ENCODE peak calls at places on chromosomes 2 and 18, in four cellular contexts. L, Q, U and S are unnamed samples.

GRCh38 chr18:48825101-48825745 is 125.5 kb downstream of the SMAD7 start:
- DNase-seq in Q (no peak), U (no peak), L (peak), S (no peak)

GRCh38 chr2:187051350-187051749 is 202.4 kb upstream of the ZSWIM2 start:
- DNase-seq in Q (no peak), L (no peak), U (no peak), S (no peak)

GRCh38 chr18:63070750-63071502 is 248.6 kb downstream of the BCL2 start:
- DNase-seq in U (peak), Q (no peak), L (no peak), S (no peak)

GRCh38 chr2:238894950-238895298 is 47.0 kb downstream of the TWIST2 start:
- DNase-seq in Q (no peak), U (no peak), L (no peak), S (no peak)

GRCh38 chr2:122168799-122169198 is 413.3 kb downstream of the TSN start:
- DNase-seq in Q (no peak), U (no peak), L (peak), S (no peak)

GRCh38 chr18:36377626-36378025 is 80.1 kb downstream of the FHOD3 start:
- DNase-seq in L (no peak), Q (no peak), U (no peak), S (no peak)

GRCh38 chr18:79887181-79888000 is 64.1 kb downstream of the SLC66A2 start:
- DNase-seq in Q (no peak), U (no peak), L (no peak), S (no peak)

GRCh38 chr2:73283545-73284295 is 558 bp downstream of the FBXO41 start:
- DNase-seq in L (peak), Q (no peak), U (no peak), S (peak)

GRCh38 chr18:47929681-47930085 is 776 bp downstream of the SMAD2 start:
- DNase-seq in Q (no peak), L (no peak), U (peak), S (no peak)

GRCh38 chr2:10552220-10552870 is 104.2 kb upstream of the ODC1 start:
- DNase-seq in L (no peak), Q (no peak), U (no peak), S (no peak)

GRCh38 chr2:54522624-54523281 is 66.6 kb downstream of the SPTBN1 start:
- DNase-seq in Q (peak), U (peak), L (peak), S (peak)

GRCh38 chr2:13193075-13193474 is 476.3 kb downstream of the TRIB2 start:
- DNase-seq in Q (no peak), L (no peak), U (no peak), S (no peak)

GRCh38 chr2:151869296-151869695 is 41.1 kb upstream of the ARL5A start:
- DNase-seq in U (no peak), Q (no peak), L (no peak), S (no peak)

GRCh38 chr18:9454061-9454703 is 21.1 kb upstream of the RALBP1 start:
- DNase-seq in Q (no peak), U (no peak), L (no peak), S (peak)

GRCh38 chr2:43358688-43359201 is 132.3 kb upstream of the ZFP36L2 start:
- DNase-seq in L (no peak), Q (no peak), U (peak), S (no peak)

GRCh38 chr2:102635317-102635716 is 16.0 kb downstream of the SLC9A2 start:
- DNase-seq in U (no peak), Q (no peak), L (no peak), S (peak)
- TF ChIP-seq NR3C1 in U (no peak), Q (no peak), L (no peak), S (no peak)

GRCh38 chr2:118752762-118753429 is 94.6 kb downstream of the EN1 start:
- DNase-seq in L (no peak), Q (no peak), U (no peak), S (no peak)

GRCh38 chr2:118747637-118748036 is 99.8 kb downstream of the EN1 start:
- DNase-seq in L (no peak), Q (no peak), U (no peak), S (no peak)

GRCh38 chr2:118750959-118751565 is 96.4 kb downstream of the EN1 start:
- DNase-seq in U (no peak), L (no peak), Q (no peak), S (no peak)

GRCh38 chr2:118748245-118748885 is 99.1 kb downstream of the EN1 start:
- DNase-seq in U (no peak), Q (no peak), L (no peak), S (peak)

DNA sequence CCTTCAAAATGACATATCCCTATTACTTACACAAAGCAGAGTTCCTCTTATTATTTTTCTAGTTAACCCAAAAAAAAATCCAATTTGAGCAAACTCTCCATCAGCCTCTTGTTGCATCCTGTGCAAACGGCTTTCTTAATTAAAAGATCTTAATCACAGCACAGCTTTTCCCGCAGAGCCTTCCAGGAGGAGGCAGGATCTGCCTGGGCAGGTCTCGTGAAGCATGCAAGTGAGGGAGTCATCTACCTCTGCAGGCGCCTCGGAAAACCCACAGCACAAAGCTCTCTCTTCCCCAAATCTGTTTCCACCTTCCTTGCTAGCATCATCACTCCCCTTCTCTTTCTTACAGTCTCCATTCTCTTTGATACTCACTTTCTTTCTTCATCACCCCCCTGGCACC is 100.4 kb downstream of the EN1 start:
- DNase-seq in Q (no peak), L (no peak), U (no peak), S (no peak)
- TF ChIP-seq NR3C1 in Q (no peak), L (no peak), U (no peak), S (no peak)

GRCh38 chr18:23893653-23894052 is 120.9 kb upstream of the TTC39C start:
- DNase-seq in U (no peak), L (no peak), Q (no peak), S (no peak)

GRCh38 chr18:23888880-23889279 is 125.7 kb upstream of the TTC39C start:
- DNase-seq in L (no peak), Q (no peak), U (no peak), S (no peak)

GRCh38 chr18:23889907-23890306 is 124.6 kb upstream of the TTC39C start:
- DNase-seq in Q (no peak), L (no peak), U (no peak), S (no peak)

GRCh38 chr18:23887493-23887892 is 127.1 kb upstream of the TTC39C start:
- DNase-seq in L (no peak), Q (no peak), U (no peak), S (no peak)

DNA sequence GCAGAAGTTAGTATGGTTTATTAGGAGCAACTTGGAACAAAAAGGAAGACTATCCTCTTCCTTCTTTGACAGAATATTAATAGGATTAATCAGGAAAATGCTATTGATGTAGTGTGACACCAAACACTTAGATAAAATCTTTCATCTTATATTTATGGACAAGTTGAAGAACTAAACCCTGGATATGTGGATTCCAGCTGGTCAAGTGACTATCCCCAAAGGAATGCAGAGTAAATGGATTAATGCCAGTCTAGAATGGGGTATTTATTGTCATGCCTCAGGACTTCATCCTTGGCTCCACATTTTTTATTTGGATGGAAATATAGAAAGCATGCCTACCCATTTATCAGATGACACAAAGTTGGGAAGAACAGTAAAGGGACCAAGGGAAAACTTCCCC is 124.0 kb upstream of the TTC39C start:
- DNase-seq in Q (no peak), L (no peak), U (no peak), S (no peak)
- TF ChIP-seq NR3C1 in Q (no peak), L (no peak), U (no peak), S (no peak)

GRCh38 chr18:55779461-55779710 is 191.4 kb upstream of the TCF4 start:
- DNase-seq in Q (no peak), L (peak), U (no peak), S (no peak)
- TF ChIP-seq NR3C1 in Q (no peak), L (no peak), U (no peak), S (no peak)

GRCh38 chr2:233354500-233354924 is 218 bp downstream of the DGKD start:
- DNase-seq in Q (no peak), U (no peak), L (no peak), S (no peak)
- TF ChIP-seq NR3C1 in Q (no peak), U (no peak), L (no peak), S (no peak)

DNA sequence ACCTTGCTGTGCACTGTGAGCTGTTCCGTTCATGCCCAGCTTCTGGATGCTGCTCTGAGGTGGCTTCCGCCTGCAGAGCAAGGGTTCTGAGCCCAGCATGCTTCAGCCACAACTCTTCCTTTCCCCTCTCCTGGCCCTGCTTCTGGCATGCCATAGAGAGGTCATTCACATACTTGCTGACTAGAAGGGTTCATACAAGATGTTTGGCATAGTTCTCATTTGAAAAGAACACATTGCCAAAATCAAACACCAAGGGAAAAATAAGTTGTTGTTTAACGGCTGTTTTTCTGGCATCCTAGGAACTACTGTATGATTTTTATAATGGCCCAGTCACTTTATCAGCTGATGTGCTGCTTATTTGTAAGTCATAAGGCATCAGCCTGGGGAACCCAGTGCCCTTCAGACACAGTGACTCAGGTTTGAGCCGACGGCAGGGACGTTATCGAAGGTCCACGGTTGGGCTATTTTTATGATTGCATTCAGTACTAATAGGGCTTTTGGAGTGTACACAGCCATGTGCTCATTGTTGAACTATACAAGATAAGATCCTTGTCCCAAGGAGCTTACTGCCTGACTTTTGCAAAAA is 53.9 kb upstream of the CTAGE1 start:
- DNase-seq in L (no peak), Q (no peak), U (no peak), S (peak)
- TF ChIP-seq NR3C1 in L (no peak), Q (no peak), U (no peak), S (no peak)

GRCh38 chr2:69743847-69744264 is 1.9 kb downstream of the ANXA4 start:
- DNase-seq in U (no peak), Q (no peak), L (no peak), S (no peak)

GRCh38 chr2:69735696-69736095 is 6.2 kb upstream of the ANXA4 start:
- DNase-seq in U (no peak), L (no peak), Q (no peak), S (no peak)

GRCh38 chr2:69744456-69744855 is 2.5 kb downstream of the ANXA4 start:
- DNase-seq in U (no peak), L (no peak), Q (no peak), S (peak)

GRCh38 chr2:69742170-69742952 is 427 bp downstream of the ANXA4 start:
- DNase-seq in Q (no peak), L (peak), U (no peak), S (no peak)

DNA sequence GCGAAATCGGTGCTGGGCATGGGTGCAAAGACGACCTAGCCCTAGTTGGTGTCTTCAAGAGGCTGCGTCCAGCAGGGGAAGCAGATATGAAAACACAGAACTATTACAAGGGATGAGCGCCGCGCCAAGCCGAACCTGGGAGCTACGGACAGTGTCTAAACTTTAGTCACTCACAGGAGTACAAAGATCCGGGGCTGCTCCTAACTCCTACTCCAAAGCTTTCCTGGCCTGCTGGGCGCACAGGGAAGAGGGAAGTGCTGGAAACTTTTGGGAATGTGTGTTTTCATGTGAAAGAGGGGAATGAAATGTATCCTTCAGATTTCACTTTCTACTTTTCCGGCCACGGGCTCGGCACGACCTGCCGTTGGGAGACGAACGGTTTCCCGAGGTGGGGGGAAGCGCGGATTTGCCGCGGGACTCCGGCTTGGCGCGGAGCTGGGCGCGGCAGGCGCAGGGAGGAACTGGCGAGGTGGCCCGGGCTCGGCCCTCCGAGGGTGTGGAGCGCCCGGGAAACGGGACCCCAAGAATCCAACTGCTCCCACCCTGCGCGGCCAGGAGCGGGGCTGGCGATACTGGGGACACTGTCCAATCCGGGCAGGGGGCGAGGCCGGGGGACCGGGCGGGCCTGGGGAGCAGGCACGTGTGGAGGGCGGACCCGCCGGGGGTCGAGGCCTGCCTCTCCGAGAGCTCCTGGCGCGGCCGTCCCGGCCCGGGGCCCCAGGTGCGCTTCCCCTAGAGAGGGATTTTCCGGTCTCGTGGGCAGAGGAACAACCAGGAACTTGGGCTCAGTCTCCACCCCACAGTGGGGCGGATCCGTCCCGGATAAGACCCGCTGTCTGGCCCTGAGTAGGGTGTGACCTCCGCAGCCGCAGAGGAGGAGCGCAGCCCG is at the start of gene ANXA4:
- DNase-seq in Q (peak), L (peak), U (peak), S (peak)
- TF ChIP-seq NR3C1 in Q (no peak), L (no peak), U (no peak), S (no peak)

DNA sequence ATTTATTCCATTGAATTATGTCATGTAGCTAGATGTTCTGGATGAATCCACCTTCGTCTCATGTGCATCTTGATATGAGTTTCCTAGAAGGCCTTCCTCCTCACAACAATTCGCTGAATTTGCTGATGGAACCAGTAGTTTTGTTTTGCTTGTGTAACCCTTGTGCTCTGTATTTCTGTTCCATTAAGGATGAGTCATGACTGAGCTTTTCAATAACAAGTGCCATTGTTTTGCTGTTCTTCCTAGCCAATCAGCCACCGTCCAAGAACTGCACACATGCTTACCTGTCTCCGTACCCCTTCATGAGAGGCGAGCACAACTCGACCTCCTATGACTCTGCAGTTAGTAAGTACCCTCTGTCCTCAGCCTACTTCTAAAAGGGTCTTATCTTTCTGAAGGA is 2.3 kb downstream of the TMEM182 start:
- DNase-seq in Q (no peak), L (no peak), U (no peak), S (no peak)
- TF ChIP-seq NR3C1 in Q (no peak), L (no peak), U (no peak), S (no peak)

DNA sequence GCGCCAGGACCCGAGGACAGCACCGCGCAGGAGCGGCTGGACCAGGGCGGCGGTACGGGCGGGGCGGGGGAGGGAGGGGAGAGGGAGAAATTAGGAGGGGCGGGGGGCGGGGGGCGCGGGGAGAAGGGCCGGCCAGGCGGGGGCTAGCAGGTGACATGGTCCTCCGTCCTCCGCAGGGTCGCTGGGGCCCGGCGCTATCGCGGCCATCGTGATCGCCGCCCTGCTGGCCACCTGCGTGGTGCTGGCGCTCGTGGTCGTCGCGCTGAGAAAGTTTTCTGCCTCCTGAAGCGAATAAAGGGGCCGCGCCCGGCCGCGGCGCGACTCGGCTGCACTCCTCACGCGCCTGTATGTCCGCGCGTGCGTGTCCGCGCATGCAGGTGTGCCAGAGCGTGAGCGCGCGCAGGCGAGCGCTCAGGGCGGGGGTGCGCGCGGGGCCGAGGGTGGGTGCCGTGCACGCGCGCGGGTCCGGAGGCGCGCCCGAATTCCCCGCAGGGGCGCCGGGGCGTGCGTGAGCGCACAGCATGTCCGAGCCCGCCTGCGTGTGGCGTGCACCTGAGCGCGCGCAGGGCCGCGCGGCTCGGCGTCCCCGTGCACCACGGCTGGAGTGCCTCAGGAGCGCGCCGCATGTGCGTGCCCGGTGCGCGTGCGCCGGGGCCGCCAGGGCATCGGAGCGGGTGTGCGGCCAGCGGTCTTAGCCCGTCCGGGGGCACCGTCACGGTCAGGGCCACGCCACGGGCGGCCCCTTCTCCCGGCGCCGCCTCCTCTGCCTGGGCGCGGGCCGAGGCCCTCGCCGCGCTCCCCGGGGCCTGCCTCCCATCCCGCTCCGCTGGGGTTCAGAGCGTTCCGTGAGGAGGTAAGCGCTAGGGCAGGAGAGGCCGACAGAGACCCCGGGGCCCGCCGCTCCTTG is 6.3 kb downstream of the SNORC start:
- DNase-seq in U (no peak), L (peak), Q (peak), S (no peak)
- TF ChIP-seq NR3C1 in U (no peak), L (no peak), Q (no peak), S (no peak)

GRCh38 chr2:20618468-20618885 is 32.4 kb downstream of the HS1BP3 start:
- DNase-seq in U (no peak), L (no peak), Q (no peak), S (no peak)
- TF ChIP-seq NR3C1 in U (no peak), L (no peak), Q (no peak), S (no peak)